ENCODE peak calls at places on chromosome 9, in six cellular contexts. A, H, I, E, Z and D are unnamed samples.

GRCh38 chr9:114745879-114746550 is 59.8 kb downstream of the TNFSF15 start:
- DNase-seq in I (no peak), H (no peak), Z (no peak), A (no peak), E (no peak), D (no peak)

GRCh38 chr9:38339496-38339895 is 53.0 kb upstream of the ALDH1B1 start:
- DNase-seq in I (no peak), Z (no peak), E (no peak), H (no peak), A (no peak), D (no peak)

GRCh38 chr9:72680593-72681317 is 159.3 kb downstream of the TMC1 start:
- DNase-seq in Z (no peak), H (no peak), E (no peak), A (no peak), I (no peak), D (no peak)

GRCh38 chr9:133873006-133873780 is 118.9 kb downstream of the VAV2 start:
- DNase-seq in A (no peak), Z (no peak), H (peak; percentile 49), I (no peak), E (no peak), D (no peak)

GRCh38 chr9:119268985-119269384 is 100.2 kb downstream of the BRINP1 start:
- DNase-seq in A (no peak), E (no peak), Z (no peak), I (no peak), H (no peak), D (no peak)

GRCh38 chr9:111872886-111873285 is 23.7 kb upstream of the UGCG start:
- DNase-seq in Z (no peak), I (no peak), H (no peak), A (no peak), E (no peak), D (no peak)

GRCh38 chr9:93079371-93079770 is 16.6 kb upstream of the CARD19 start:
- DNase-seq in I (no peak), E (no peak), H (no peak), A (no peak), Z (no peak), D (no peak)

GRCh38 chr9:95750725-95751644 is 124.5 kb upstream of the ERCC6L2 start:
- DNase-seq in H (no peak), I (no peak), Z (no peak), E (no peak), A (peak; percentile 34), D (peak; percentile 9)

GRCh38 chr9:14428781-14429230 is 114.9 kb upstream of the NFIB start:
- DNase-seq in Z (peak; percentile 89), I (peak; percentile 60), E (peak; percentile 77), A (peak; percentile 5), H (peak; percentile 37), D (no peak)

GRCh38 chr9:76576344-76576743 is 117.4 kb downstream of the GCNT1 start:
- DNase-seq in H (no peak), Z (no peak), I (no peak), A (peak; percentile 26), E (peak; percentile 86), D (no peak)

GRCh38 chr9:7756088-7756487 is 43.5 kb downstream of the DMAC1 start:
- DNase-seq in H (no peak), A (peak; percentile 0), Z (no peak), I (no peak), E (no peak), D (no peak)

GRCh38 chr9:19785230-19785629 is 3.6 kb downstream of the SLC24A2 start:
- DNase-seq in E (no peak), H (no peak), Z (no peak), A (no peak), I (no peak), D (no peak)

DNA sequence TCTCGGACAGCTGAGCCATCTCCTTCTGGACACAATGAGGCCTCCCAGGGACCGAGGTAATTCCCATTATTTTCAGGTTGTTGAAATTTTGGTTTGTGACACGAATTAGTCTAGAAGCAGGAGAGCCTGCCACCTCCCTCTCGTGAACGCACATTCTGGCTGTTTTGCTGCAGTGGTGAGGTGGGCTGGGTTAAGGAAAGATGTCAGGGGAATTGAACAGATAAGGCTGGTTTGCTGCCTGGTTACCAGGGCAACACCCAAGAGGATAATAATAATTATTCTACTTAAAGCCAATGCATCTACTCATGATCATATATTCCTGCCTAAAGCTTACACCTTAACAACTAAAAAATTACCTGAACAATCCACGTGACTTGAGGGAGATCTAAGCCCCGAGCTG is 38.1 kb downstream of the DDX31 start:
- DNase-seq in Z (no peak), I (no peak), A (no peak), E (peak; percentile 48), H (no peak), D (no peak)
- H3K36me3 ChIP-seq in Z (peaks cover 15% of the 10 kb centered on the region), I (peaks cover 28% of the 10 kb centered on the region), A (peaks cover 29% of the 10 kb centered on the region), E (peaks cover 31% of the 10 kb centered on the region), H (no peaks in the 10 kb centered on the region), D (peaks cover 46% of the 10 kb centered on the region)

GRCh38 chr9:127224883-127225739 is 39.5 kb upstream of the GARNL3 start:
- DNase-seq in E (peak; percentile 89), A (peak; percentile 89), Z (peak; percentile 99), I (peak; percentile 94), H (peak; percentile 67), D (peak; percentile 87)
- H3K4me3 ChIP-seq in E (peak overlapping the region; percentile 57), A (no peak overlapping the region), Z (peak overlapping the region; percentile 58), I (peak overlapping the region; percentile 59), H (peak overlapping the region; percentile 85), D (no peak overlapping the region)

GRCh38 chr9:27165067-27165466 is 56.0 kb downstream of the TEK start:
- DNase-seq in E (no peak), H (no peak), Z (no peak), I (no peak), A (no peak), D (no peak)
- H3K27ac ChIP-seq in E (no peak overlapping the region), H (no peak overlapping the region), Z (no peak overlapping the region), I (no peak overlapping the region), A (no peak overlapping the region), D (no peak overlapping the region)

GRCh38 chr9:124344291-124345050 is 70.8 kb downstream of the PSMB7 start:
- DNase-seq in H (no peak), E (no peak), A (no peak), Z (no peak), I (no peak), D (no peak)

GRCh38 chr9:124345063-124345462 is 70.2 kb downstream of the PSMB7 start:
- DNase-seq in Z (no peak), I (no peak), H (no peak), A (no peak), E (no peak), D (no peak)

GRCh38 chr9:124346347-124347163 is 68.7 kb downstream of the PSMB7 start:
- DNase-seq in A (no peak), Z (no peak), I (no peak), E (no peak), H (no peak), D (no peak)

GRCh38 chr9:124347206-124347967 is 67.9 kb downstream of the PSMB7 start:
- DNase-seq in H (no peak), E (no peak), Z (no peak), I (no peak), A (no peak), D (no peak)

GRCh38 chr9:124345751-124346281 is 69.4 kb downstream of the PSMB7 start:
- DNase-seq in H (no peak), Z (no peak), A (no peak), E (no peak), I (no peak), D (no peak)
- H3K36me3 ChIP-seq in H (peaks cover 8% of the 10 kb centered on the region), Z (peaks cover 9% of the 10 kb centered on the region), A (peaks cover 16% of the 10 kb centered on the region), E (peaks cover 64% of the 10 kb centered on the region), I (peaks cover 3% of the 10 kb centered on the region), D (peaks cover 31% of the 10 kb centered on the region)

DNA sequence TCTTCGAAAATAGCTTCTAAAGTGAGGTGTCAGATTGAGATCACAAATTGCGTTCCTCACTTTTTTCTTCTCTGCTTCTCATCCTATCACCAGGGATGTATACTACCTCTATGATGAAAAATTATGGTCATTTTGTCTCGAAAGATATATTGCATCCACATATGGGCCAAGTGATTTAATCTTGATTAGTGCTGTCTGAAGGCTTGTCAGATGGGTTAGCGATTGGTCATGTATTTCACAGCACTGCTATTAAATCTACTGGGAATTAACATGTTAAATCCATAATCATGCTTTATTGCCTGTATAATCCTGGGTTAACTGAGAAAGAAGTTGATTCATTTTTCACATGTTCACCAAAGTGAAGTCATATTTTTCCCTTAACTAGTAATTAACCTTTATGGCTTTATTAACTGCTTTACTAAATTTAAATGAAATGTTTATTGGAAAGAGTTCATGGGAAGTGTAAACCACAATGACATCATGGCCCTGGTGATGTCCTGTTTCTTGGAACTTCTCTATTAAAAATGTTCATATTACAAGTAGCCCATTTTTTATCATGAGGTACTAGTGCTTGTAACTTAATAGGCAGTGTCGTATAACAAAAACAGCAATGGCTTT is 193.3 kb downstream of the SMC2 start:
- DNase-seq in I (no peak), A (no peak), H (no peak), Z (no peak), E (peak; percentile 60), D (no peak)
- H3K4me3 ChIP-seq in I (no peak overlapping the region), A (no peak overlapping the region), H (no peak overlapping the region), Z (no peak overlapping the region), E (no peak overlapping the region), D (no peak overlapping the region)

GRCh38 chr9:99005651-99006050 is 61.9 kb downstream of the COL15A1 start:
- DNase-seq in Z (no peak), E (no peak), I (no peak), H (no peak), A (no peak), D (no peak)

GRCh38 chr9:99001892-99002291 is 58.2 kb downstream of the COL15A1 start:
- DNase-seq in Z (no peak), I (no peak), H (no peak), A (no peak), E (no peak), D (no peak)

GRCh38 chr9:99004115-99004514 is 60.4 kb downstream of the COL15A1 start:
- DNase-seq in H (no peak), Z (no peak), A (no peak), I (no peak), E (no peak), D (no peak)

GRCh38 chr9:99004717-99005460 is 61.2 kb downstream of the COL15A1 start:
- DNase-seq in H (no peak), Z (no peak), E (no peak), I (no peak), A (no peak), D (no peak)

GRCh38 chr9:99003308-99003707 is 59.6 kb downstream of the COL15A1 start:
- DNase-seq in A (no peak), Z (no peak), E (no peak), H (no peak), I (no peak), D (no peak)
- H3K27ac ChIP-seq in A (no peak overlapping the region), Z (no peak overlapping the region), E (no peak overlapping the region), H (no peak overlapping the region), I (no peak overlapping the region), D (no peak overlapping the region)

GRCh38 chr9:123090198-123090896 is 56.9 kb downstream of the GPR21 start:
- DNase-seq in A (no peak), I (no peak), E (no peak), H (no peak), Z (no peak), D (no peak)
- H3K36me3 ChIP-seq in A (peaks cover 26% of the 10 kb centered on the region), I (peaks cover 31% of the 10 kb centered on the region), E (peaks cover 27% of the 10 kb centered on the region), H (peaks cover 12% of the 10 kb centered on the region), Z (peaks cover 34% of the 10 kb centered on the region), D (peaks cover 50% of the 10 kb centered on the region)

GRCh38 chr9:16626577-16627130 is 243.8 kb downstream of the BNC2 start:
- DNase-seq in E (peak; percentile 89), H (peak; percentile 75), A (no peak), Z (peak; percentile 33), I (no peak), D (no peak)
- H3K4me3 ChIP-seq in E (no peak overlapping the region), H (peak overlapping the region; percentile 14), A (no peak overlapping the region), Z (no peak overlapping the region), I (no peak overlapping the region), D (no peak overlapping the region)